ENCODE peak calls at places on chromosomes 1 and 21, in six cellular contexts. M is AG04450, B is HCT116, I is fibroblast of pulmonary artery, J is psoas muscle, K is AG09309. R is an unnamed sample.

GRCh38 chr1:218674280-218674773 is 329.2 kb downstream of the TGFB2 start:
- DNase-seq in J (no peak), K (no peak), B (peak), I (peak), M (peak), R (no peak)

GRCh38 chr1:202018476-202019234 is 8.3 kb downstream of the ELF3 start:
- DNase-seq in I (no peak), J (no peak), M (no peak), K (no peak), B (peak), R (no peak)

GRCh38 chr1:87826639-87827345 is 498.1 kb downstream of the LMO4 start:
- DNase-seq in M (peak), B (no peak), I (peak), K (peak), J (peak), R (peak)

GRCh38 chr1:56709269-56709880 is 64.3 kb downstream of the PRKAA2 start:
- DNase-seq in M (peak), I (peak), J (no peak), K (peak), B (peak), R (peak)

GRCh38 chr1:14597343-14598006 is 1.0 kb upstream of the KAZN start:
- DNase-seq in I (no peak), J (no peak), M (no peak), B (no peak), K (no peak), R (no peak)

GRCh38 chr1:168127493-168127892 is 9.2 kb downstream of the GPR161 start:
- DNase-seq in J (no peak), K (no peak), I (no peak), B (no peak), M (no peak), R (no peak)

GRCh38 chr21:43825936-43826622 is 36.7 kb downstream of the RRP1 start:
- DNase-seq in M (no peak), J (peak), B (no peak), I (no peak), K (no peak), R (no peak)

GRCh38 chr1:206469933-206470691 is at the start of gene IKBKE:
- DNase-seq in J (no peak), M (peak), K (peak), I (peak), B (peak), R (no peak)

GRCh38 chr1:191963286-191963685 is 195.0 kb upstream of the RGS18 start:
- DNase-seq in M (peak), I (peak), J (no peak), K (no peak), B (no peak), R (no peak)

GRCh38 chr1:9121891-9122409 is 7.0 kb downstream of the GPR157 start:
- DNase-seq in K (no peak), M (no peak), I (no peak), J (no peak), B (no peak), R (no peak)

GRCh38 chr1:63797056-63797726 is 23.4 kb downstream of the ROR1 start:
- DNase-seq in I (no peak), B (no peak), M (no peak), J (no peak), K (no peak), R (no peak)

DNA sequence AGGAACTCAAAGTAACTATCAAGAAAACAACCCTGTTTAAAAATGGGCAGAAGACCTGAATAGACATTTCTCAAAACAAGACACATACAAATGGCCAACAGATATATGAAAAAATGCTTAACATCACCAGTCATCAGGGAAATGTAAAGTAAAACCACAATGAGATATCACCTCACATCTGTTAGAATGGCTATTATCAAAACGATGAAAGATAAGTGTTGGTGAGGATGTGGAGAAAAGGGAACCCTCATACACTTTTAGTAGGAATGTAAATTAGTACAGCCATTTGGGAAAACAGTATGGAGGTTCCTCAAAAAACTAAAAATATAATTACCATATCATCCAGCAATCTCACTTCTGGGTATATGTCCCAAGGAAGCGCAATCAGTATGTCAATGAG is 3.0 kb downstream of the CTSS start:
- DNase-seq in K (no peak), M (no peak), J (no peak), I (no peak), B (no peak), R (no peak)
- H3K4me3 ChIP-seq in K (no peak), M (no peak), J (no peak), I (no peak), B (no peak), R (no peak)

GRCh38 chr1:19251305-19252196 is at the start of the genes EMC1 and MRTO4:
- DNase-seq in J (peak), I (peak), B (peak), K (no peak), M (peak), R (peak)
- TF ChIP-seq CTCF in J (no peak), I (no peak), B (no peak), K (no peak), M (no peak), R (no peak)

GRCh38 chr1:41215623-41216022 is 26.5 kb downstream of the SCMH1 start:
- DNase-seq in B (no peak), K (no peak), M (no peak), I (no peak), J (no peak), R (no peak)
- H3K4me3 ChIP-seq in B (no peak), K (no peak), M (no peak), I (no peak), J (no peak), R (no peak)

DNA sequence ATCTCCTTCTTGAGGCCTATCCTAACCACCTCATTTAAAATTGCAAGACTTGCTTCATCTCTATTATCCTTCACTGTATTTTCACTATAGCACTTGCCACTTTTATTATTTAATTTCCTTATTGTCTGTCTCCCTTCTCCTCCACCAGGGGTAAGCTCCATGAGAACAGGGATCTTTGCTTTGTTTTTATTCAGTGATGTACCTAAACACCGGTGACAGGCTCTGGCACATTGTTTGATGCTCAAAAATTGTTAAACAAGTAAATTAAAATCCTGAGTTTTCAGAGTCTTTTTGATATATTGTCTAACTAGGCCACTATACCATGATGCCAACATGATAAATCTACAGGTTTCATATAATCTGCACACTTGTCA is 17.2 kb upstream of the SPEN start:
- DNase-seq in M (no peak), J (no peak), K (no peak), B (no peak), I (no peak), R (no peak)
- TF ChIP-seq CTCF in M (no peak), J (no peak), K (no peak), B (no peak), I (no peak), R (no peak)

GRCh38 chr1:3305156-3305555 is 149.3 kb upstream of the ARHGEF16 start:
- DNase-seq in J (no peak), K (no peak), I (no peak), M (no peak), B (no peak), R (no peak)

GRCh38 chr1:3308053-3308452 is 146.4 kb upstream of the ARHGEF16 start:
- DNase-seq in B (no peak), I (no peak), M (no peak), K (no peak), J (no peak), R (no peak)

GRCh38 chr1:3304692-3305091 is 149.8 kb upstream of the ARHGEF16 start:
- DNase-seq in B (no peak), M (no peak), J (no peak), K (no peak), I (no peak), R (no peak)

GRCh38 chr1:3306583-3307285 is 147.7 kb upstream of the ARHGEF16 start:
- DNase-seq in I (peak), J (no peak), K (peak), B (no peak), M (peak), R (no peak)

DNA sequence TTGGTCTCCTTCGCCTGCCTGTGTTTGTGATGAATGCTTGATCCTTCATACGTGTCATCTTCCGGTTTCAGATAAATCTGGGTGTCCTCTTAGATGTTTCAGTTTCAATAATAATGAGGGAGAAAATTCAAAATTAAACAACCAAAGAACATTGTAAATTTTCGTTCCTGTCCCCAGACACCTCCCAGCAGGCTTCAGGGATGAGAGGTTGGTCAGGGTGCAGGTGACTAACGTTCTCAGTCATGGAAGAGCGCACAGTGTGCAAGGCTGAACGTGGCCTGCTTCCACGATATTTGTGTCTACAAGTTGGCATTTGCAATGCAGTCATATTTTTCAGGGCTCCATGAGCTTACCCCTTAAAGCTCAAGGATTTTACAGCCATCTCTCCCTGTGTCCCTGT is 147.1 kb upstream of the ARHGEF16 start:
- DNase-seq in K (no peak), J (no peak), I (no peak), M (no peak), B (no peak), R (no peak)
- H3K4me3 ChIP-seq in K (no peak), J (no peak), I (no peak), M (no peak), B (no peak), R (no peak)

GRCh38 chr1:246267896-246268295 is 239.2 kb downstream of the SMYD3 start:
- DNase-seq in J (no peak), K (no peak), M (no peak), I (no peak), B (no peak), R (no peak)
- TF ChIP-seq CTCF in J (no peak), K (no peak), M (no peak), I (no peak), B (no peak), R (no peak)

GRCh38 chr1:245592083-245592460 is 437.3 kb downstream of the KIF26B start:
- DNase-seq in J (no peak), B (no peak), M (no peak), K (no peak), I (no peak), R (no peak)
- H3K4me3 ChIP-seq in J (no peak), B (no peak), M (no peak), K (no peak), I (no peak), R (no peak)

GRCh38 chr1:81115422-81115821 is 685.3 kb upstream of the ADGRL2 start:
- DNase-seq in B (no peak), J (no peak), M (no peak), K (no peak), I (no peak), R (no peak)

GRCh38 chr1:81111818-81112217 is 688.9 kb upstream of the ADGRL2 start:
- DNase-seq in B (no peak), J (no peak), I (peak), K (no peak), M (peak), R (no peak)

GRCh38 chr1:81118550-81118949 is 682.2 kb upstream of the ADGRL2 start:
- DNase-seq in I (no peak), M (no peak), B (no peak), J (no peak), K (no peak), R (no peak)

GRCh38 chr1:81113688-81114087 is 687.0 kb upstream of the ADGRL2 start:
- DNase-seq in J (no peak), I (peak), M (no peak), B (no peak), K (peak), R (no peak)

DNA sequence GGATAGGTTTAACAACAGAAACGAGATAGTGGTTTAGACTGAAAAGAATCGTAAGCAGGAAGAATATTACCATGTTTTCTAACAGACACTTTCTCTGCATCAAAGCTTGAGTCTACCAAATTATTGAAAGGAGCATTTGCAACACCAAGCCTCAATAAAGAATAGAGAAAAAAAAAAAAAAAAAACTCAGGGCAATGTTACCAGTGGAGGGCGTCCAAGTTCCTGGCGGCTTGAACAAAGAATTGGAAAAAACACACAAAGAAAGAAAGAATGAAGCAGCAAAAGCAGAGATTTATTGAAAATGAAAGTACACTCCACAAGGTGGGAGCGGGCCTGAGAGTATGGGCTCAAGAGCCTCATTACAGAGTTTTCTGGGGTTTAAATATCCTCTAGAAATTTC is 686.5 kb upstream of the ADGRL2 start:
- DNase-seq in B (no peak), J (no peak), M (no peak), I (no peak), K (no peak), R (no peak)
- TF ChIP-seq CTCF in B (peak), J (no peak), M (no peak), I (no peak), K (no peak), R (no peak)

GRCh38 chr1:78092686-78093085 is 46.9 kb downstream of the GIPC2 start:
- DNase-seq in B (peak), K (no peak), I (no peak), J (no peak), M (no peak), R (no peak)
- H3K4me3 ChIP-seq in B (no peak), K (no peak), I (no peak), J (no peak), M (no peak), R (no peak)

R was measured in HFF-Myc.